ENCODE peak calls at places on chromosomes 12 and 14, in five cellular contexts. One of them, this sample, is unnamed. For H3K4me1, the result is how much of the 10 kb centered on the place peaks cover.

GRCh38 chr14:20684662-20685456 is 499 bp downstream of the RNASE4 start:
- DNase-seq in psoas muscle: peak
- DNase-seq in upper lobe of right lung: no peak
- DNase-seq in kidney: no peak
- DNase-seq in A549: peak
- DNase-seq in this sample: peak

GRCh38 chr14:58626441-58626840 is 11.3 kb upstream of the DACT1 start:
- DNase-seq in psoas muscle: no peak
- DNase-seq in upper lobe of right lung: no peak
- DNase-seq in kidney: no peak
- DNase-seq in A549: no peak
- DNase-seq in this sample: no peak

GRCh38 chr14:91732859-91733477 is 1.1 kb upstream of the CATSPERB start:
- DNase-seq in psoas muscle: no peak
- DNase-seq in upper lobe of right lung: no peak
- DNase-seq in kidney: no peak
- DNase-seq in A549: no peak
- DNase-seq in this sample: no peak

GRCh38 chr14:35678403-35679028 is 130.6 kb downstream of the RALGAPA1 start:
- DNase-seq in psoas muscle: no peak
- DNase-seq in upper lobe of right lung: no peak
- DNase-seq in kidney: no peak
- DNase-seq in A549: no peak
- DNase-seq in this sample: no peak

GRCh38 chr12:106581543-106582263 is 1.1 kb upstream of the RFX4 start:
- DNase-seq in psoas muscle: no peak
- DNase-seq in upper lobe of right lung: no peak
- DNase-seq in kidney: peak
- DNase-seq in A549: peak
- DNase-seq in this sample: peak

GRCh38 chr12:68080577-68080976 is 79.0 kb downstream of the IFNG start:
- DNase-seq in psoas muscle: no peak
- DNase-seq in upper lobe of right lung: no peak
- DNase-seq in kidney: no peak
- DNase-seq in A549: no peak
- DNase-seq in this sample: no peak

GRCh38 chr12:1936406-1937320 is 18.2 kb upstream of the CACNA2D4 start:
- DNase-seq in psoas muscle: peak
- DNase-seq in upper lobe of right lung: peak
- DNase-seq in kidney: peak
- DNase-seq in A549: peak
- DNase-seq in this sample: peak

GRCh38 chr12:50453872-50454271 is 50.9 kb upstream of the DIP2B start:
- DNase-seq in psoas muscle: no peak
- DNase-seq in upper lobe of right lung: no peak
- DNase-seq in kidney: no peak
- DNase-seq in A549: no peak
- DNase-seq in this sample: no peak

GRCh38 chr14:74437654-74438053 is 11.6 kb upstream of the SYNDIG1L start:
- DNase-seq in psoas muscle: no peak
- DNase-seq in upper lobe of right lung: no peak
- DNase-seq in kidney: no peak
- DNase-seq in A549: no peak
- DNase-seq in this sample: no peak

GRCh38 chr12:18683603-18684002 is 54.2 kb downstream of the PLCZ1 start:
- DNase-seq in psoas muscle: no peak
- DNase-seq in upper lobe of right lung: no peak
- DNase-seq in kidney: no peak
- DNase-seq in A549: no peak
- DNase-seq in this sample: no peak

GRCh38 chr14:67653651-67654280 is 20.7 kb downstream of the VTI1B start:
- DNase-seq in psoas muscle: no peak
- DNase-seq in upper lobe of right lung: no peak
- DNase-seq in kidney: no peak
- DNase-seq in A549: no peak
- DNase-seq in this sample: peak

GRCh38 chr12:13195848-13196301 is 651 bp upstream of the EMP1 start:
- DNase-seq in psoas muscle: no peak
- DNase-seq in upper lobe of right lung: no peak
- DNase-seq in kidney: no peak
- DNase-seq in A549: no peak
- DNase-seq in this sample: peak

GRCh38 chr14:104224516-104225281 is 86.3 kb downstream of the KIF26A start:
- DNase-seq in psoas muscle: peak
- DNase-seq in upper lobe of right lung: no peak
- DNase-seq in kidney: peak
- DNase-seq in A549: peak
- DNase-seq in this sample: no peak

GRCh38 chr14:102338724-102339123 is 19.2 kb downstream of the ZNF839 start:
- DNase-seq in psoas muscle: no peak
- DNase-seq in upper lobe of right lung: peak
- DNase-seq in kidney: no peak
- DNase-seq in A549: no peak
- DNase-seq in this sample: no peak
- TF ChIP-seq CTCF in psoas muscle: no peak
- TF ChIP-seq CTCF in upper lobe of right lung: no peak
- TF ChIP-seq CTCF in kidney: no peak
- TF ChIP-seq CTCF in A549: no peak
- TF ChIP-seq CTCF in this sample: no peak

GRCh38 chr12:91040356-91040755 is 17.5 kb downstream of the KERA start:
- DNase-seq in psoas muscle: no peak
- DNase-seq in upper lobe of right lung: no peak
- DNase-seq in kidney: no peak
- DNase-seq in A549: no peak
- DNase-seq in this sample: no peak

GRCh38 chr12:91037301-91037700 is 20.5 kb downstream of the KERA start:
- DNase-seq in psoas muscle: no peak
- DNase-seq in upper lobe of right lung: no peak
- DNase-seq in kidney: no peak
- DNase-seq in A549: no peak
- DNase-seq in this sample: no peak
- H3K27ac ChIP-seq in psoas muscle: no peak
- H3K27ac ChIP-seq in upper lobe of right lung: no peak
- H3K27ac ChIP-seq in kidney: no peak
- H3K27ac ChIP-seq in A549: no peak
- H3K27ac ChIP-seq in this sample: no peak

DNA sequence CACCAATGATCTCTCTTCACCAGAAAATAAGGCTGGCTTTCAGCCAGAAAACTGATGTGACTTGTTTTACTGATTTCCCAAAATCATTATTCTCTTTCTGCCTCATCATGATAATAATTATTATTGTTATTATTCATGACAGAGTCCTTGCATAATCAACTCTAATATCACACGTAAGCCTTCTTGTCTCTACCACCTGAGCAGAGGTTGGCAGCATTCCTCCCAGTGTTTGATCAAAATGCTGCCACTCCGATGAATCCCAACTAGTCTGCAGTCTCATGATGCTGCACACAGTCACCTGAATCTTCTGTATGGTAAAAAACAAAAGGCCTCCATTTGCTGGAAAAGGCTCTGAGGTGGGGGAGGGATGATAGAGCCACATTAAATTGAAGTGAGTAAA is 105.7 kb upstream of the PLEKHG7 start:
- DNase-seq in psoas muscle: no peak
- DNase-seq in upper lobe of right lung: no peak
- DNase-seq in kidney: no peak
- DNase-seq in A549: no peak
- DNase-seq in this sample: no peak
- H3K4me1 ChIP-seq in psoas muscle: under half
- H3K4me1 ChIP-seq in upper lobe of right lung: under half
- H3K4me1 ChIP-seq in kidney: under half
- H3K4me1 ChIP-seq in A549: under half
- H3K4me1 ChIP-seq in this sample: under half

GRCh38 chr14:41609704-41610183 is 3.1 kb downstream of the LRFN5 start:
- DNase-seq in psoas muscle: peak
- DNase-seq in upper lobe of right lung: peak
- DNase-seq in kidney: peak
- DNase-seq in A549: no peak
- DNase-seq in this sample: peak
- TF ChIP-seq CTCF in psoas muscle: no peak
- TF ChIP-seq CTCF in upper lobe of right lung: peak
- TF ChIP-seq CTCF in kidney: no peak
- TF ChIP-seq CTCF in A549: no peak
- TF ChIP-seq CTCF in this sample: no peak

GRCh38 chr12:96347130-96347699 is 53.0 kb downstream of the CDK17 start:
- DNase-seq in psoas muscle: no peak
- DNase-seq in upper lobe of right lung: no peak
- DNase-seq in kidney: no peak
- DNase-seq in A549: no peak
- DNase-seq in this sample: no peak
- H3K27ac ChIP-seq in psoas muscle: no peak
- H3K27ac ChIP-seq in upper lobe of right lung: peak
- H3K27ac ChIP-seq in kidney: no peak
- H3K27ac ChIP-seq in A549: no peak
- H3K27ac ChIP-seq in this sample: no peak

GRCh38 chr14:49999216-49999761 is 106.4 kb downstream of the ARF6 start:
- DNase-seq in psoas muscle: peak
- DNase-seq in upper lobe of right lung: peak
- DNase-seq in kidney: peak
- DNase-seq in A549: peak
- DNase-seq in this sample: peak
- H3K4me1 ChIP-seq in psoas muscle: half or more
- H3K4me1 ChIP-seq in upper lobe of right lung: under half
- H3K4me1 ChIP-seq in kidney: under half
- H3K4me1 ChIP-seq in A549: half or more
- H3K4me1 ChIP-seq in this sample: under half

DNA sequence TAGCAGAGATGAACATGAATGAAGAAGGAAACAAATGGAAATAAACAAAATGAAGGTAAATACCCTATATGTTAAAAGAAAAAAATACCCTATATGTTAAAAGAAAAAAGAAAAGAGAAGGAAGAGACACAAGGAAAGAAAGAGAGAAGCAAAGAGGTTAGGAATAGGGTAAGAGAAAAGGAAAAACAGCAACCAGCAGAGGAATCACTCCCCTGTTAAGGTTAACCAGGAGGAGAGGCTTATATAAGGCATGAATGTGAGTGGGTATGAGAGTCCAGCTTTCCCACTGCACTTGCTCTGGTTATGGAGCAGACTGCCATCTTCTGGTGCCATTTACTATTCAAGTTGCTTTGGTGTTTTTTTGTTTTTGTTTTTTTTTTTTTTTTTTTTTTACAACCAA is 3.1 kb downstream of the PPP1R3E start:
- DNase-seq in psoas muscle: no peak
- DNase-seq in upper lobe of right lung: no peak
- DNase-seq in kidney: no peak
- DNase-seq in A549: peak
- DNase-seq in this sample: peak
- TF ChIP-seq CTCF in psoas muscle: peak
- TF ChIP-seq CTCF in upper lobe of right lung: peak
- TF ChIP-seq CTCF in kidney: peak
- TF ChIP-seq CTCF in A549: peak
- TF ChIP-seq CTCF in this sample: peak

DNA sequence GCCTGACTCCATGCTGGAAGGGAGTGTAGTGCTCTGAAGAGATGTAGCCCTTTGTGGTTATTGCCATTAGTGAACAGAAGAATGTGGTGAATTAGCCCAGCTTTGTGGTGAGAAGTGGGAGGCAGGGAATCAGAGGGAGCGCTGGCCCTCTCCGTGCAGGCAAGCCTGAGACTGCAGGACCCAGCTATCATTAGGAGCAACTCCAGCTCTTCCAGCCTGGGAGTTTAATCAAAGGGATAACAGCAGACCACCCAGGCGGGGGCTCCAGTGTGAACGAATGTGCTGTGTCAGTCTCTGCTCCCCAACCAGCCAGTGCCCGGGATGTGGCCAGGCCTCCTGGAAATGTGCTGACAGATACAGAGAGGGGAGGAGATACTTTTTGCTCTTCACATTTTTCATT is 142.7 kb downstream of the TTLL5 start:
- DNase-seq in psoas muscle: no peak
- DNase-seq in upper lobe of right lung: no peak
- DNase-seq in kidney: no peak
- DNase-seq in A549: no peak
- DNase-seq in this sample: no peak
- H3K27ac ChIP-seq in psoas muscle: no peak
- H3K27ac ChIP-seq in upper lobe of right lung: no peak
- H3K27ac ChIP-seq in kidney: no peak
- H3K27ac ChIP-seq in A549: no peak
- H3K27ac ChIP-seq in this sample: no peak

This sample was measured in thyroid gland.